ENCODE peak calls at places on chromosomes 11 and 22, in five cellular contexts. B, M, I, R and Z are unnamed samples.

GRCh38 chr11:128633384-128633965 is 46.1 kb upstream of the ETS1 start:
- DNase-seq in R (no peak), M (no peak), I (no peak), B (no peak), Z (no peak)

GRCh38 chr22:33666249-33666648 is 254.0 kb downstream of the LARGE1 start:
- DNase-seq in B (no peak), M (no peak), I (no peak), R (no peak), Z (no peak)

GRCh38 chr11:3983101-3983500 is 111.5 kb upstream of the RRM1 start:
- DNase-seq in M (no peak), R (no peak), I (no peak), B (no peak), Z (no peak)

GRCh38 chr11:86176165-86176884 is 68.2 kb upstream of the EED start:
- DNase-seq in R (peak), M (peak), I (peak), B (no peak), Z (peak)

GRCh38 chr22:42396621-42397331 is 35.4 kb downstream of the NFAM1 start:
- DNase-seq in B (no peak), R (no peak), I (no peak), M (no peak), Z (no peak)

GRCh38 chr11:117888140-117888561 is 11.7 kb upstream of the FXYD6 start:
- DNase-seq in B (no peak), M (no peak), R (no peak), I (no peak), Z (no peak)

GRCh38 chr11:72899238-72899637 is 85.0 kb downstream of the ATG16L2 start:
- DNase-seq in M (peak), B (no peak), R (no peak), I (no peak), Z (no peak)

GRCh38 chr11:7321708-7322448 is 70.2 kb downstream of the SYT9 start:
- DNase-seq in R (no peak), M (no peak), I (no peak), B (no peak), Z (no peak)

GRCh38 chr11:65446446-65447277 is 24.1 kb downstream of the NEAT1 start:
- DNase-seq in I (peak), R (peak), M (peak), B (peak), Z (peak)

GRCh38 chr11:65793144-65793581 is 6.3 kb downstream of the OVOL1 start:
- DNase-seq in B (no peak), I (no peak), M (no peak), R (no peak), Z (no peak)

GRCh38 chr11:65868076-65868667 is 4.4 kb downstream of the EFEMP2 start:
- DNase-seq in I (no peak), B (no peak), M (no peak), R (no peak), Z (no peak)

GRCh38 chr22:31488988-31489617 is 539 bp downstream of the EIF4ENIF1 start:
- DNase-seq in I (peak), R (peak), M (peak), B (no peak), Z (peak)

GRCh38 chr11:44611088-44611487 is 45.6 kb downstream of the CD82 start:
- DNase-seq in R (no peak), B (no peak), I (no peak), M (no peak), Z (no peak)

GRCh38 chr22:37884420-37884819 is 21.7 kb upstream of the MICALL1 start:
- DNase-seq in R (no peak), I (no peak), B (no peak), M (peak), Z (no peak)

GRCh38 chr11:129637983-129638776 is 177.5 kb upstream of the TMEM45B start:
- DNase-seq in R (no peak), M (no peak), I (no peak), B (no peak), Z (peak)

GRCh38 chr22:45320326-45320976 is 10.7 kb downstream of the FAM118A start:
- DNase-seq in R (no peak), I (peak), B (no peak), M (peak), Z (no peak)

GRCh38 chr11:125433454-125434121 is 62.5 kb downstream of the FEZ1 start:
- DNase-seq in R (peak), M (peak), B (no peak), I (peak), Z (peak)

GRCh38 chr11:104183572-104183971 is 19.6 kb upstream of the PDGFD start:
- DNase-seq in I (no peak), B (no peak), M (peak), R (no peak), Z (no peak)

GRCh38 chr11:107247189-107247588 is 210.4 kb downstream of the CWF19L2 start:
- DNase-seq in I (no peak), R (no peak), M (no peak), B (no peak), Z (no peak)

GRCh38 chr11:95585071-95585751 is 204.4 kb downstream of the FAM76B start:
- DNase-seq in M (peak), B (no peak), R (peak), I (peak), Z (peak)

GRCh38 chr11:122268601-122269130 is 152.7 kb upstream of the BLID start:
- DNase-seq in I (no peak), R (no peak), B (no peak), M (no peak), Z (no peak)

GRCh38 chr11:19845633-19846032 is 133.0 kb downstream of the NAV2 start:
- DNase-seq in B (no peak), R (no peak), I (no peak), M (no peak), Z (no peak)

GRCh38 chr22:21975854-21976345 is 6.7 kb downstream of the TOP3B start:
- DNase-seq in R (no peak), I (no peak), M (no peak), B (no peak), Z (no peak)

GRCh38 chr22:27776410-27776958 is 25.1 kb downstream of the MN1 start:
- DNase-seq in R (no peak), I (no peak), M (no peak), B (no peak), Z (no peak)

GRCh38 chr11:110095554-110095953 is 2.4 kb downstream of the ZC3H12C start:
- DNase-seq in B (no peak), I (peak), M (no peak), R (peak), Z (peak)

GRCh38 chr11:67022961-67023956 is at the start of gene SYT12:
- DNase-seq in I (peak), B (no peak), M (no peak), R (no peak), Z (peak)

GRCh38 chr11:3101921-3102640 is 44.9 kb upstream of the CARS1 start:
- DNase-seq in R (no peak), M (no peak), I (no peak), B (no peak), Z (no peak)